ENCODE peak calls at places on chromosomes 4 and X, in seven cellular contexts. One of them, this sample, is unnamed.

GRCh38 chrX:68072016-68072415 is 361.3 kb downstream of the OPHN1 start:
- DNase-seq in hepatocyte: no peak
- DNase-seq in T-helper 22 cell: no peak
- DNase-seq in H7: no peak
- DNase-seq in brain microvascular endothelial cell: peak; percentile 16
- DNase-seq in GM12892: no peak
- DNase-seq in substantia nigra: no peak
- DNase-seq in this sample: no peak

GRCh38 chr4:100738388-100739165 is 220.8 kb upstream of the EMCN start:
- DNase-seq in hepatocyte: peak; percentile 78
- DNase-seq in T-helper 22 cell: no peak
- DNase-seq in H7: no peak
- DNase-seq in brain microvascular endothelial cell: peak; percentile 71
- DNase-seq in GM12892: no peak
- DNase-seq in substantia nigra: no peak
- DNase-seq in this sample: peak; percentile 67

GRCh38 chrX:85963736-85964135 is 83.6 kb downstream of the CHM start:
- DNase-seq in hepatocyte: peak; percentile 34
- DNase-seq in T-helper 22 cell: no peak
- DNase-seq in H7: no peak
- DNase-seq in brain microvascular endothelial cell: peak; percentile 65
- DNase-seq in GM12892: no peak
- DNase-seq in substantia nigra: no peak
- DNase-seq in this sample: no peak

GRCh38 chr4:141027421-141027820 is 105.8 kb downstream of the RNF150 start:
- DNase-seq in hepatocyte: no peak
- DNase-seq in T-helper 22 cell: no peak
- DNase-seq in H7: no peak
- DNase-seq in brain microvascular endothelial cell: no peak
- DNase-seq in GM12892: no peak
- DNase-seq in substantia nigra: no peak
- DNase-seq in this sample: no peak

GRCh38 chr4:105174098-105174497 is 27.4 kb downstream of the TET2 start:
- DNase-seq in hepatocyte: no peak
- DNase-seq in T-helper 22 cell: no peak
- DNase-seq in H7: no peak
- DNase-seq in brain microvascular endothelial cell: no peak
- DNase-seq in GM12892: no peak
- DNase-seq in substantia nigra: no peak
- DNase-seq in this sample: no peak

GRCh38 chrX:39907964-39908616 is 189.7 kb downstream of the BCOR start:
- DNase-seq in hepatocyte: peak; percentile 88
- DNase-seq in T-helper 22 cell: no peak
- DNase-seq in H7: peak; percentile 74
- DNase-seq in brain microvascular endothelial cell: peak; percentile 90
- DNase-seq in GM12892: no peak
- DNase-seq in substantia nigra: no peak
- DNase-seq in this sample: peak; percentile 48

GRCh38 chr4:7687796-7688195 is 251.9 kb downstream of the AFAP1 start:
- DNase-seq in hepatocyte: no peak
- DNase-seq in T-helper 22 cell: no peak
- DNase-seq in H7: no peak
- DNase-seq in brain microvascular endothelial cell: no peak
- DNase-seq in GM12892: no peak
- DNase-seq in substantia nigra: no peak
- DNase-seq in this sample: no peak

GRCh38 chrX:125492439-125492838 is 172.8 kb downstream of the TEX13C start:
- DNase-seq in hepatocyte: no peak
- DNase-seq in T-helper 22 cell: no peak
- DNase-seq in H7: no peak
- DNase-seq in brain microvascular endothelial cell: no peak
- DNase-seq in GM12892: no peak
- DNase-seq in substantia nigra: no peak
- DNase-seq in this sample: no peak

GRCh38 chr4:3291411-3291968 is 1.3 kb upstream of the RGS12 start:
- DNase-seq in hepatocyte: peak; percentile 40
- DNase-seq in T-helper 22 cell: no peak
- DNase-seq in H7: peak; percentile 78
- DNase-seq in brain microvascular endothelial cell: no peak
- DNase-seq in GM12892: no peak
- DNase-seq in substantia nigra: no peak
- DNase-seq in this sample: no peak

GRCh38 chr4:71765349-71765748 is 18.5 kb downstream of the GC start:
- DNase-seq in hepatocyte: no peak
- DNase-seq in T-helper 22 cell: no peak
- DNase-seq in H7: no peak
- DNase-seq in brain microvascular endothelial cell: no peak
- DNase-seq in GM12892: no peak
- DNase-seq in substantia nigra: no peak
- DNase-seq in this sample: no peak

GRCh38 chrX:10579753-10580060 is 40.7 kb downstream of the MID1 start:
- DNase-seq in hepatocyte: no peak
- DNase-seq in T-helper 22 cell: no peak
- DNase-seq in H7: no peak
- DNase-seq in brain microvascular endothelial cell: peak; percentile 39
- DNase-seq in GM12892: no peak
- DNase-seq in substantia nigra: no peak
- DNase-seq in this sample: no peak

GRCh38 chrX:13386636-13387035 is 66.8 kb upstream of the ATXN3L start:
- DNase-seq in hepatocyte: no peak
- DNase-seq in T-helper 22 cell: no peak
- DNase-seq in H7: no peak
- DNase-seq in brain microvascular endothelial cell: no peak
- DNase-seq in GM12892: no peak
- DNase-seq in substantia nigra: no peak
- DNase-seq in this sample: no peak

GRCh38 chrX:110944793-110945466 is 149.3 kb upstream of the CHRDL1 start:
- DNase-seq in hepatocyte: no peak
- DNase-seq in T-helper 22 cell: no peak
- DNase-seq in H7: peak; percentile 70
- DNase-seq in brain microvascular endothelial cell: no peak
- DNase-seq in GM12892: no peak
- DNase-seq in substantia nigra: no peak
- DNase-seq in this sample: no peak

GRCh38 chr4:42761804-42762203 is 104.9 kb upstream of the ATP8A1 start:
- DNase-seq in hepatocyte: no peak
- DNase-seq in T-helper 22 cell: no peak
- DNase-seq in H7: peak; percentile 18
- DNase-seq in brain microvascular endothelial cell: no peak
- DNase-seq in GM12892: no peak
- DNase-seq in substantia nigra: no peak
- DNase-seq in this sample: no peak

GRCh38 chr4:85475631-85476233 is 782 bp downstream of the ARHGAP24 start:
- DNase-seq in hepatocyte: peak; percentile 52
- DNase-seq in T-helper 22 cell: no peak
- DNase-seq in H7: no peak
- DNase-seq in brain microvascular endothelial cell: no peak
- DNase-seq in GM12892: no peak
- DNase-seq in substantia nigra: no peak
- DNase-seq in this sample: no peak

GRCh38 chr4:93029774-93030173 is 726.0 kb downstream of the GRID2 start:
- DNase-seq in hepatocyte: no peak
- DNase-seq in T-helper 22 cell: no peak
- DNase-seq in H7: no peak
- DNase-seq in brain microvascular endothelial cell: no peak
- DNase-seq in GM12892: no peak
- DNase-seq in substantia nigra: no peak
- DNase-seq in this sample: peak; percentile 21

GRCh38 chrX:74422576-74423288 is 1.4 kb downstream of the SLC16A2 start:
- DNase-seq in hepatocyte: peak; percentile 74
- DNase-seq in T-helper 22 cell: no peak
- DNase-seq in H7: peak; percentile 83
- DNase-seq in brain microvascular endothelial cell: peak; percentile 19
- DNase-seq in GM12892: no peak
- DNase-seq in substantia nigra: peak; percentile 19
- DNase-seq in this sample: peak; percentile 1

GRCh38 chr4:81555489-81555888 is 83.8 kb upstream of the RASGEF1B start:
- DNase-seq in hepatocyte: no peak
- DNase-seq in T-helper 22 cell: no peak
- DNase-seq in H7: no peak
- DNase-seq in brain microvascular endothelial cell: no peak
- DNase-seq in GM12892: no peak
- DNase-seq in substantia nigra: no peak
- DNase-seq in this sample: no peak

GRCh38 chrX:28205126-28205525 is 223.9 kb upstream of the DCAF8L1 start:
- DNase-seq in hepatocyte: no peak
- DNase-seq in T-helper 22 cell: no peak
- DNase-seq in H7: no peak
- DNase-seq in brain microvascular endothelial cell: no peak
- DNase-seq in GM12892: no peak
- DNase-seq in substantia nigra: no peak
- DNase-seq in this sample: no peak

GRCh38 chrX:21821875-21822274 is 17.5 kb upstream of the MBTPS2 start:
- DNase-seq in hepatocyte: no peak
- DNase-seq in T-helper 22 cell: no peak
- DNase-seq in H7: no peak
- DNase-seq in brain microvascular endothelial cell: no peak
- DNase-seq in GM12892: no peak
- DNase-seq in substantia nigra: no peak
- DNase-seq in this sample: no peak

GRCh38 chr4:150219841-150220240 is 141.6 kb downstream of the DCLK2 start:
- DNase-seq in hepatocyte: no peak
- DNase-seq in T-helper 22 cell: no peak
- DNase-seq in H7: no peak
- DNase-seq in brain microvascular endothelial cell: no peak
- DNase-seq in GM12892: no peak
- DNase-seq in substantia nigra: no peak
- DNase-seq in this sample: no peak

GRCh38 chr4:107721436-107722090 is 1.5 kb upstream of the PAPSS1 start:
- DNase-seq in hepatocyte: peak; percentile 22
- DNase-seq in T-helper 22 cell: peak; percentile 25
- DNase-seq in H7: peak; percentile 60
- DNase-seq in brain microvascular endothelial cell: no peak
- DNase-seq in GM12892: no peak
- DNase-seq in substantia nigra: no peak
- DNase-seq in this sample: peak; percentile 53

GRCh38 chrX:18828832-18829404 is 121.5 kb downstream of the PPEF1 start:
- DNase-seq in hepatocyte: peak; percentile 16
- DNase-seq in T-helper 22 cell: no peak
- DNase-seq in H7: no peak
- DNase-seq in brain microvascular endothelial cell: peak; percentile 16
- DNase-seq in GM12892: no peak
- DNase-seq in substantia nigra: no peak
- DNase-seq in this sample: peak; percentile 10

GRCh38 chrX:150648296-150648940 is 44.8 kb upstream of the MTMR1 start:
- DNase-seq in hepatocyte: no peak
- DNase-seq in T-helper 22 cell: no peak
- DNase-seq in H7: no peak
- DNase-seq in brain microvascular endothelial cell: no peak
- DNase-seq in GM12892: no peak
- DNase-seq in substantia nigra: no peak
- DNase-seq in this sample: no peak

GRCh38 chr4:24589448-24589847 is 5.1 kb upstream of the DHX15 start:
- DNase-seq in hepatocyte: no peak
- DNase-seq in T-helper 22 cell: no peak
- DNase-seq in H7: no peak
- DNase-seq in brain microvascular endothelial cell: no peak
- DNase-seq in GM12892: no peak
- DNase-seq in substantia nigra: no peak
- DNase-seq in this sample: peak; percentile 64

GRCh38 chr4:185740471-185740873 is 71.5 kb downstream of the SORBS2 start:
- DNase-seq in hepatocyte: no peak
- DNase-seq in T-helper 22 cell: no peak
- DNase-seq in H7: no peak
- DNase-seq in brain microvascular endothelial cell: no peak
- DNase-seq in GM12892: no peak
- DNase-seq in substantia nigra: no peak
- DNase-seq in this sample: peak; percentile 50

GRCh38 chr4:140047781-140048180 is 106.2 kb downstream of the MAML3 start:
- DNase-seq in hepatocyte: no peak
- DNase-seq in T-helper 22 cell: no peak
- DNase-seq in H7: no peak
- DNase-seq in brain microvascular endothelial cell: no peak
- DNase-seq in GM12892: no peak
- DNase-seq in substantia nigra: no peak
- DNase-seq in this sample: no peak

GRCh38 chr4:3598695-3599227 is 66.5 kb upstream of the LRPAP1 start:
- DNase-seq in hepatocyte: no peak
- DNase-seq in T-helper 22 cell: no peak
- DNase-seq in H7: no peak
- DNase-seq in brain microvascular endothelial cell: no peak
- DNase-seq in GM12892: no peak
- DNase-seq in substantia nigra: no peak
- DNase-seq in this sample: no peak